ENCODE peak calls at places on chromosomes 6 and 20, in eight cellular contexts. One of them, this sample, is unnamed.

GRCh38 chr20:6919792-6920468 is 152.4 kb downstream of the BMP2 start:
- DNase-seq in right atrium auricular region: no peak
- DNase-seq in transverse colon: no peak
- DNase-seq in IMR-90: no peak
- DNase-seq in cardiac muscle cell: no peak
- DNase-seq in GM23248: no peak
- DNase-seq in psoas muscle: no peak
- DNase-seq in lower lobe of right lung: no peak
- DNase-seq in this sample: no peak

GRCh38 chr6:35173068-35174042 is 32.2 kb upstream of the TCP11 start:
- DNase-seq in right atrium auricular region: no peak
- DNase-seq in transverse colon: no peak
- DNase-seq in IMR-90: no peak
- DNase-seq in cardiac muscle cell: no peak
- DNase-seq in GM23248: peak; percentile 70
- DNase-seq in psoas muscle: no peak
- DNase-seq in lower lobe of right lung: no peak
- DNase-seq in this sample: no peak

GRCh38 chr6:16694789-16695188 is 66.5 kb downstream of the ATXN1 start:
- DNase-seq in right atrium auricular region: no peak
- DNase-seq in transverse colon: no peak
- DNase-seq in IMR-90: no peak
- DNase-seq in cardiac muscle cell: no peak
- DNase-seq in GM23248: no peak
- DNase-seq in psoas muscle: no peak
- DNase-seq in lower lobe of right lung: no peak
- DNase-seq in this sample: no peak

GRCh38 chr20:37729909-37730308 is 36.1 kb downstream of the CTNNBL1 start:
- DNase-seq in right atrium auricular region: no peak
- DNase-seq in transverse colon: no peak
- DNase-seq in IMR-90: peak; percentile 65
- DNase-seq in cardiac muscle cell: no peak
- DNase-seq in GM23248: peak; percentile 26
- DNase-seq in psoas muscle: no peak
- DNase-seq in lower lobe of right lung: no peak
- DNase-seq in this sample: no peak

GRCh38 chr6:74939309-74939708 is 266.5 kb downstream of the COL12A1 start:
- DNase-seq in right atrium auricular region: no peak
- DNase-seq in transverse colon: no peak
- DNase-seq in IMR-90: no peak
- DNase-seq in cardiac muscle cell: no peak
- DNase-seq in GM23248: no peak
- DNase-seq in psoas muscle: no peak
- DNase-seq in lower lobe of right lung: no peak
- DNase-seq in this sample: no peak

GRCh38 chr20:10315138-10315537 is 96.5 kb downstream of the SNAP25 start:
- DNase-seq in right atrium auricular region: no peak
- DNase-seq in transverse colon: no peak
- DNase-seq in IMR-90: no peak
- DNase-seq in cardiac muscle cell: no peak
- DNase-seq in GM23248: no peak
- DNase-seq in psoas muscle: no peak
- DNase-seq in lower lobe of right lung: no peak
- DNase-seq in this sample: no peak

GRCh38 chr6:159852877-159853276 is 37.9 kb upstream of the MAS1 start:
- DNase-seq in right atrium auricular region: peak; percentile 28
- DNase-seq in transverse colon: no peak
- DNase-seq in IMR-90: no peak
- DNase-seq in cardiac muscle cell: no peak
- DNase-seq in GM23248: peak; percentile 43
- DNase-seq in psoas muscle: no peak
- DNase-seq in lower lobe of right lung: no peak
- DNase-seq in this sample: no peak

GRCh38 chr20:10581823-10582222 is 92.0 kb downstream of the JAG1 start:
- DNase-seq in right atrium auricular region: no peak
- DNase-seq in transverse colon: no peak
- DNase-seq in IMR-90: peak; percentile 56
- DNase-seq in cardiac muscle cell: no peak
- DNase-seq in GM23248: peak; percentile 78
- DNase-seq in psoas muscle: no peak
- DNase-seq in lower lobe of right lung: no peak
- DNase-seq in this sample: no peak

GRCh38 chr6:41443616-41444525 is 102.3 kb upstream of the FOXP4 start:
- DNase-seq in right atrium auricular region: no peak
- DNase-seq in transverse colon: no peak
- DNase-seq in IMR-90: no peak
- DNase-seq in cardiac muscle cell: no peak
- DNase-seq in GM23248: peak; percentile 20
- DNase-seq in psoas muscle: peak; percentile 33
- DNase-seq in lower lobe of right lung: no peak
- DNase-seq in this sample: peak; percentile 89

GRCh38 chr20:5168582-5169396 is 42.0 kb downstream of the CDS2 start:
- DNase-seq in right atrium auricular region: no peak
- DNase-seq in transverse colon: no peak
- DNase-seq in IMR-90: peak; percentile 38
- DNase-seq in cardiac muscle cell: no peak
- DNase-seq in GM23248: peak; percentile 54
- DNase-seq in psoas muscle: peak; percentile 35
- DNase-seq in lower lobe of right lung: no peak
- DNase-seq in this sample: peak; percentile 75

GRCh38 chr20:50788045-50788867 is 6.6 kb upstream of the BCAS4 start:
- DNase-seq in right atrium auricular region: no peak
- DNase-seq in transverse colon: no peak
- DNase-seq in IMR-90: peak; percentile 68
- DNase-seq in cardiac muscle cell: no peak
- DNase-seq in GM23248: peak; percentile 85
- DNase-seq in psoas muscle: no peak
- DNase-seq in lower lobe of right lung: peak; percentile 31
- DNase-seq in this sample: peak; percentile 39

GRCh38 chr6:80197474-80197873 is 91.0 kb downstream of the BCKDHB start:
- DNase-seq in right atrium auricular region: no peak
- DNase-seq in transverse colon: no peak
- DNase-seq in IMR-90: peak; percentile 10
- DNase-seq in cardiac muscle cell: no peak
- DNase-seq in GM23248: peak; percentile 67
- DNase-seq in psoas muscle: no peak
- DNase-seq in lower lobe of right lung: no peak
- DNase-seq in this sample: no peak

GRCh38 chr6:77740380-77740779 is 87.5 kb downstream of the MEI4 start:
- DNase-seq in right atrium auricular region: no peak
- DNase-seq in transverse colon: no peak
- DNase-seq in IMR-90: peak; percentile 8
- DNase-seq in cardiac muscle cell: no peak
- DNase-seq in GM23248: peak; percentile 53
- DNase-seq in psoas muscle: no peak
- DNase-seq in lower lobe of right lung: no peak
- DNase-seq in this sample: no peak

GRCh38 chr6:69835414-69836179 is 30.8 kb upstream of the COL19A1 start:
- DNase-seq in right atrium auricular region: no peak
- DNase-seq in transverse colon: no peak
- DNase-seq in IMR-90: peak; percentile 76
- DNase-seq in cardiac muscle cell: peak; percentile 62
- DNase-seq in GM23248: peak; percentile 72
- DNase-seq in psoas muscle: no peak
- DNase-seq in lower lobe of right lung: no peak
- DNase-seq in this sample: no peak

GRCh38 chr20:46131396-46131795 is 13.3 kb downstream of the CD40 start:
- DNase-seq in right atrium auricular region: no peak
- DNase-seq in transverse colon: no peak
- DNase-seq in IMR-90: peak; percentile 5
- DNase-seq in cardiac muscle cell: no peak
- DNase-seq in GM23248: peak; percentile 35
- DNase-seq in psoas muscle: no peak
- DNase-seq in lower lobe of right lung: no peak
- DNase-seq in this sample: peak; percentile 21

GRCh38 chr6:87756858-87757257 is 54.8 kb upstream of the AKIRIN2 start:
- DNase-seq in right atrium auricular region: peak; percentile 64
- DNase-seq in transverse colon: peak; percentile 39
- DNase-seq in IMR-90: peak; percentile 83
- DNase-seq in cardiac muscle cell: no peak
- DNase-seq in GM23248: peak; percentile 92
- DNase-seq in psoas muscle: no peak
- DNase-seq in lower lobe of right lung: peak; percentile 53
- DNase-seq in this sample: no peak

GRCh38 chr20:24157213-24157612 is 168.6 kb upstream of the GGTLC1 start:
- DNase-seq in right atrium auricular region: no peak
- DNase-seq in transverse colon: no peak
- DNase-seq in IMR-90: no peak
- DNase-seq in cardiac muscle cell: no peak
- DNase-seq in GM23248: no peak
- DNase-seq in psoas muscle: no peak
- DNase-seq in lower lobe of right lung: no peak
- DNase-seq in this sample: no peak

GRCh38 chr20:32902456-32903420 is 44.0 kb downstream of the EFCAB8 start:
- DNase-seq in right atrium auricular region: no peak
- DNase-seq in transverse colon: peak; percentile 44
- DNase-seq in IMR-90: peak; percentile 41
- DNase-seq in cardiac muscle cell: peak; percentile 66
- DNase-seq in GM23248: peak; percentile 80
- DNase-seq in psoas muscle: peak; percentile 46
- DNase-seq in lower lobe of right lung: peak; percentile 68
- DNase-seq in this sample: peak; percentile 77

GRCh38 chr20:57389695-57390603 is 1.2 kb upstream of the RBM38 start:
- DNase-seq in right atrium auricular region: no peak
- DNase-seq in transverse colon: peak; percentile 48
- DNase-seq in IMR-90: no peak
- DNase-seq in cardiac muscle cell: no peak
- DNase-seq in GM23248: no peak
- DNase-seq in psoas muscle: no peak
- DNase-seq in lower lobe of right lung: peak; percentile 57
- DNase-seq in this sample: peak; percentile 84

GRCh38 chr20:62894261-62894660 is 32.0 kb downstream of the DIDO1 start:
- DNase-seq in right atrium auricular region: no peak
- DNase-seq in transverse colon: no peak
- DNase-seq in IMR-90: no peak
- DNase-seq in cardiac muscle cell: no peak
- DNase-seq in GM23248: no peak
- DNase-seq in psoas muscle: no peak
- DNase-seq in lower lobe of right lung: peak; percentile 17
- DNase-seq in this sample: no peak

GRCh38 chr6:2999005-2999620 is 581 bp upstream of the NQO2 start:
- DNase-seq in right atrium auricular region: peak; percentile 97
- DNase-seq in transverse colon: peak; percentile 80
- DNase-seq in IMR-90: peak; percentile 78
- DNase-seq in cardiac muscle cell: no peak
- DNase-seq in GM23248: peak; percentile 96
- DNase-seq in psoas muscle: peak; percentile 85
- DNase-seq in lower lobe of right lung: peak; percentile 82
- DNase-seq in this sample: peak; percentile 90

GRCh38 chr6:109979033-109979921 is 1.2 kb downstream of the GPR6 start:
- DNase-seq in right atrium auricular region: no peak
- DNase-seq in transverse colon: no peak
- DNase-seq in IMR-90: no peak
- DNase-seq in cardiac muscle cell: peak; percentile 35
- DNase-seq in GM23248: no peak
- DNase-seq in psoas muscle: no peak
- DNase-seq in lower lobe of right lung: no peak
- DNase-seq in this sample: no peak

GRCh38 chr20:25148181-25148981 is 47.1 kb upstream of the ENTPD6 start:
- DNase-seq in right atrium auricular region: peak; percentile 75
- DNase-seq in transverse colon: peak; percentile 48
- DNase-seq in IMR-90: peak; percentile 51
- DNase-seq in cardiac muscle cell: peak; percentile 12
- DNase-seq in GM23248: peak; percentile 82
- DNase-seq in psoas muscle: peak; percentile 43
- DNase-seq in lower lobe of right lung: peak; percentile 69
- DNase-seq in this sample: no peak

GRCh38 chr6:72554203-72554564 is 67.7 kb upstream of the KCNQ5 start:
- DNase-seq in right atrium auricular region: no peak
- DNase-seq in transverse colon: no peak
- DNase-seq in IMR-90: peak; percentile 86
- DNase-seq in cardiac muscle cell: no peak
- DNase-seq in GM23248: peak; percentile 85
- DNase-seq in psoas muscle: no peak
- DNase-seq in lower lobe of right lung: no peak
- DNase-seq in this sample: no peak

GRCh38 chr20:16952965-16953364 is 204.8 kb downstream of the OTOR start:
- DNase-seq in right atrium auricular region: no peak
- DNase-seq in transverse colon: no peak
- DNase-seq in IMR-90: no peak
- DNase-seq in cardiac muscle cell: no peak
- DNase-seq in GM23248: no peak
- DNase-seq in psoas muscle: no peak
- DNase-seq in lower lobe of right lung: no peak
- DNase-seq in this sample: no peak

GRCh38 chr6:83190596-83190995 is 2.5 kb downstream of the PGM3 start:
- DNase-seq in right atrium auricular region: no peak
- DNase-seq in transverse colon: no peak
- DNase-seq in IMR-90: no peak
- DNase-seq in cardiac muscle cell: no peak
- DNase-seq in GM23248: no peak
- DNase-seq in psoas muscle: no peak
- DNase-seq in lower lobe of right lung: no peak
- DNase-seq in this sample: no peak
- H3K4me1 ChIP-seq in right atrium auricular region: no peaks in the 10 kb centered on the region
- H3K4me1 ChIP-seq in transverse colon: peaks cover 16% of the 10 kb centered on the region
- H3K4me1 ChIP-seq in IMR-90: peaks cover 5% of the 10 kb centered on the region
- H3K4me1 ChIP-seq in cardiac muscle cell: peaks cover 11% of the 10 kb centered on the region
- H3K4me1 ChIP-seq in GM23248: peaks cover 21% of the 10 kb centered on the region
- H3K4me1 ChIP-seq in psoas muscle: peaks cover 7% of the 10 kb centered on the region
- H3K4me1 ChIP-seq in lower lobe of right lung: peaks cover 22% of the 10 kb centered on the region
- H3K4me1 ChIP-seq in this sample: peaks cover 3% of the 10 kb centered on the region

GRCh38 chr6:1601616-1602355 is 7.9 kb upstream of the FOXC1 start:
- DNase-seq in right atrium auricular region: no peak
- DNase-seq in transverse colon: no peak
- DNase-seq in IMR-90: no peak
- DNase-seq in cardiac muscle cell: no peak
- DNase-seq in GM23248: no peak
- DNase-seq in psoas muscle: no peak
- DNase-seq in lower lobe of right lung: no peak
- DNase-seq in this sample: no peak
- H3K4me1 ChIP-seq in right atrium auricular region: no peaks in the 10 kb centered on the region
- H3K4me1 ChIP-seq in transverse colon: peaks cover 25% of the 10 kb centered on the region
- H3K4me1 ChIP-seq in IMR-90: peaks cover 8% of the 10 kb centered on the region
- H3K4me1 ChIP-seq in cardiac muscle cell: peaks cover 8% of the 10 kb centered on the region
- H3K4me1 ChIP-seq in GM23248: peaks cover 3% of the 10 kb centered on the region
- H3K4me1 ChIP-seq in psoas muscle: no peaks in the 10 kb centered on the region
- H3K4me1 ChIP-seq in lower lobe of right lung: peaks cover 25% of the 10 kb centered on the region
- H3K4me1 ChIP-seq in this sample: peaks cover 5% of the 10 kb centered on the region

GRCh38 chr20:14245368-14245970 is 91.9 kb downstream of the FLRT3 start:
- DNase-seq in right atrium auricular region: no peak
- DNase-seq in transverse colon: no peak
- DNase-seq in IMR-90: peak; percentile 35
- DNase-seq in cardiac muscle cell: peak; percentile 45
- DNase-seq in GM23248: peak; percentile 59
- DNase-seq in psoas muscle: no peak
- DNase-seq in lower lobe of right lung: no peak
- DNase-seq in this sample: no peak
- H3K4me1 ChIP-seq in right atrium auricular region: no peaks in the 10 kb centered on the region
- H3K4me1 ChIP-seq in transverse colon: no peaks in the 10 kb centered on the region
- H3K4me1 ChIP-seq in IMR-90: no peaks in the 10 kb centered on the region
- H3K4me1 ChIP-seq in cardiac muscle cell: no peaks in the 10 kb centered on the region
- H3K4me1 ChIP-seq in GM23248: peaks cover 12% of the 10 kb centered on the region
- H3K4me1 ChIP-seq in psoas muscle: no peaks in the 10 kb centered on the region
- H3K4me1 ChIP-seq in lower lobe of right lung: no peaks in the 10 kb centered on the region
- H3K4me1 ChIP-seq in this sample: no peaks in the 10 kb centered on the region

DNA sequence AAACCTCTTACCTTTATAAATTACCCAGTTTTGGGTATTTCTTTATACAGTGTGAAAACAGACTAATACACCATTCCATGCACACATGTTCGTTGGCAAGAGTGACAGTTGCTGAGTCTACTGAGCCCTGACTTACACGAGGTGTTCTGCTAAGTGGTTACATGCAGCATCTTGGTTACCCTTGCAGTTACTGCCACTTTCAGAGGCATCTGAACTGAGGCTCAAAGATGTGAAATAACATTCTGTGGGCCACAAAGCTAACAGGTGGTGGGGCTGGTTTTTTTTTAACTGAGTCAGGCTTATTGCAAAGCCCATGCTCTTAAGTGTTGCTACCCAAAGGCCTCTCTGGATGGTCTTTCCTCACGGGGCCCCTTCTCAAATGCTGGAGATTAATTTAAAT is 54.4 kb upstream of the GTSF1L start:
- DNase-seq in right atrium auricular region: no peak
- DNase-seq in transverse colon: no peak
- DNase-seq in IMR-90: no peak
- DNase-seq in cardiac muscle cell: no peak
- DNase-seq in GM23248: no peak
- DNase-seq in psoas muscle: no peak
- DNase-seq in lower lobe of right lung: no peak
- DNase-seq in this sample: no peak
- H3K4me1 ChIP-seq in right atrium auricular region: no peaks in the 10 kb centered on the region
- H3K4me1 ChIP-seq in transverse colon: no peaks in the 10 kb centered on the region
- H3K4me1 ChIP-seq in IMR-90: peaks cover 2% of the 10 kb centered on the region
- H3K4me1 ChIP-seq in cardiac muscle cell: no peaks in the 10 kb centered on the region
- H3K4me1 ChIP-seq in GM23248: peaks cover 6% of the 10 kb centered on the region
- H3K4me1 ChIP-seq in psoas muscle: no peaks in the 10 kb centered on the region
- H3K4me1 ChIP-seq in lower lobe of right lung: no peaks in the 10 kb centered on the region
- H3K4me1 ChIP-seq in this sample: no peaks in the 10 kb centered on the region